ENCODE peak calls at places on chromosomes 5 and 9, in six cellular contexts. Q, K, O, N, J and A are unnamed samples.

GRCh38 chr5:134579284-134579771 is 53.3 kb downstream of the SAR1B start:
- DNase-seq in Q (no peak), K (peak; percentile 60), O (no peak), N (no peak), J (no peak), A (no peak)

GRCh38 chr9:14326264-14326826 is 12.4 kb upstream of the NFIB start:
- DNase-seq in Q (peak; percentile 56), K (no peak), O (no peak), N (no peak), J (no peak), A (peak; percentile 43)

GRCh38 chr5:178520851-178521250 is 69.3 kb downstream of the COL23A1 start:
- DNase-seq in Q (no peak), K (no peak), O (no peak), N (no peak), J (no peak), A (no peak)

GRCh38 chr9:116499986-116500871 is 186.9 kb upstream of the TRIM32 start:
- DNase-seq in Q (peak; percentile 81), K (no peak), O (no peak), N (no peak), J (no peak), A (no peak)

GRCh38 chr9:98686961-98687855 is 21.5 kb downstream of the GABBR2 start:
- DNase-seq in Q (no peak), K (no peak), O (no peak), N (no peak), J (no peak), A (no peak)

GRCh38 chr9:2338770-2339169 is 282.8 kb upstream of the VLDLR start:
- DNase-seq in Q (no peak), K (no peak), O (no peak), N (no peak), J (no peak), A (no peak)

GRCh38 chr9:116149844-116150243 is 3.7 kb upstream of the PAPPA start:
- DNase-seq in Q (no peak), K (no peak), O (no peak), N (no peak), J (no peak), A (no peak)

GRCh38 chr9:130387905-130388304 is 56.9 kb upstream of the ASS1 start:
- DNase-seq in Q (no peak), K (no peak), O (no peak), N (no peak), J (no peak), A (no peak)

GRCh38 chr9:134682026-134682425 is 40.4 kb downstream of the COL5A1 start:
- DNase-seq in Q (no peak), K (peak; percentile 70), O (no peak), N (no peak), J (no peak), A (no peak)

GRCh38 chr5:105638437-105638836 is 2032.3 kb downstream of the EFNA5 start:
- DNase-seq in Q (no peak), K (no peak), O (no peak), N (no peak), J (no peak), A (no peak)

GRCh38 chr9:138071731-138072130 is 194.1 kb downstream of the CACNA1B start:
- DNase-seq in Q (no peak), K (peak; percentile 55), O (no peak), N (no peak), J (no peak), A (no peak)

GRCh38 chr5:117539692-117540091 is 965.1 kb upstream of the SEMA6A start:
- DNase-seq in Q (no peak), K (no peak), O (no peak), N (no peak), J (no peak), A (no peak)

GRCh38 chr5:181215997-181216982 is 6.8 kb upstream of the TRIM41 start:
- DNase-seq in Q (no peak), K (no peak), O (no peak), N (peak; percentile 56), J (no peak), A (peak; percentile 54)

GRCh38 chr9:123522921-123523320 is 166.9 kb downstream of the CRB2 start:
- DNase-seq in Q (no peak), K (no peak), O (no peak), N (no peak), J (no peak), A (no peak)

GRCh38 chr9:133732351-133733073 is 5.6 kb downstream of the SARDH start:
- DNase-seq in Q (no peak), K (peak; percentile 53), O (no peak), N (no peak), J (no peak), A (no peak)

GRCh38 chr5:111070272-111071134 is 1.0 kb upstream of the TSLP start:
- DNase-seq in Q (peak; percentile 42), K (peak; percentile 63), O (no peak), N (no peak), J (peak; percentile 25), A (peak; percentile 27)